ENCODE peak calls at places on chromosomes 5 and 9, in eight cellular contexts. F, E, B, O, K, V, N and I are unnamed samples.

GRCh38 chr5:143040622-143041021 is 270.4 kb downstream of the ARHGAP26 start:
- DNase-seq in F (peak; percentile 36), E (no peak), B (no peak), O (no peak), K (no peak), V (no peak), N (no peak), I (no peak)

GRCh38 chr5:124040799-124041198 is 528.8 kb downstream of the CSNK1G3 start:
- DNase-seq in F (no peak), E (no peak), B (peak; percentile 64), O (no peak), K (no peak), V (peak; percentile 77), N (no peak), I (peak; percentile 64)

GRCh38 chr5:59034498-59035186 is 451.8 kb downstream of the RAB3C start:
- DNase-seq in F (peak; percentile 47), E (peak; percentile 63), B (peak; percentile 76), O (no peak), K (no peak), V (peak; percentile 81), N (peak; percentile 35), I (peak; percentile 78)

GRCh38 chr5:151213803-151214613 is 9.9 kb downstream of the CCDC69 start:
- DNase-seq in F (peak; percentile 47), E (peak; percentile 64), B (peak; percentile 86), O (peak; percentile 55), K (peak; percentile 97), V (peak; percentile 96), N (no peak), I (peak; percentile 57)

GRCh38 chr5:150153957-150154617 is 1.6 kb downstream of the PDGFRB start:
- DNase-seq in F (no peak), E (peak; percentile 69), B (peak; percentile 74), O (no peak), K (no peak), V (peak; percentile 77), N (no peak), I (peak; percentile 75)

GRCh38 chr9:82410306-82410705 is 421.7 kb downstream of the SPATA31D1 start:
- DNase-seq in F (peak; percentile 92), E (peak; percentile 34), B (no peak), O (no peak), K (no peak), V (no peak), N (peak; percentile 58), I (peak; percentile 19)

GRCh38 chr9:37969130-37969529 is 65.2 kb upstream of the SLC25A51 start:
- DNase-seq in F (no peak), E (peak; percentile 87), B (peak; percentile 76), O (no peak), K (peak; percentile 34), V (peak; percentile 82), N (no peak), I (peak; percentile 26)

GRCh38 chr9:114271556-114272510 is 51.1 kb upstream of the ORM1 start:
- DNase-seq in F (no peak), E (no peak), B (peak; percentile 53), O (peak; percentile 63), K (peak; percentile 64), V (peak; percentile 75), N (peak; percentile 15), I (peak; percentile 50)

GRCh38 chr9:71758785-71759184 is 9.5 kb downstream of the CEMIP2 start:
- DNase-seq in F (peak; percentile 87), E (peak; percentile 77), B (peak; percentile 37), O (no peak), K (no peak), V (no peak), N (peak; percentile 83), I (peak; percentile 50)

GRCh38 chr5:170892201-170892600 is 30.4 kb downstream of the RANBP17 start:
- DNase-seq in F (peak; percentile 61), E (no peak), B (peak; percentile 56), O (no peak), K (no peak), V (peak; percentile 29), N (peak; percentile 39), I (peak; percentile 78)

GRCh38 chr5:58933891-58934628 is 351.2 kb downstream of the RAB3C start:
- DNase-seq in F (no peak), E (no peak), B (peak; percentile 14), O (no peak), K (no peak), V (no peak), N (no peak), I (no peak)

GRCh38 chr9:134442486-134443168 is 116.4 kb downstream of the RXRA start:
- DNase-seq in F (no peak), E (no peak), B (peak; percentile 28), O (no peak), K (no peak), V (peak; percentile 36), N (peak; percentile 2), I (peak; percentile 12)

GRCh38 chr9:108056083-108056804 is 566.7 kb upstream of the KLF4 start:
- DNase-seq in F (peak; percentile 89), E (no peak), B (peak; percentile 59), O (no peak), K (no peak), V (peak; percentile 38), N (peak; percentile 79), I (peak; percentile 89)

GRCh38 chr5:109411627-109412026 is 1.9 kb upstream of the PJA2 start:
- DNase-seq in F (peak; percentile 97), E (peak; percentile 24), B (peak; percentile 94), O (no peak), K (no peak), V (peak; percentile 86), N (peak; percentile 73), I (peak; percentile 97)

GRCh38 chr5:109410389-109411174 is 808 bp upstream of the PJA2 start:
- DNase-seq in F (peak; percentile 59), E (peak; percentile 89), B (peak; percentile 88), O (peak; percentile 70), K (peak; percentile 93), V (peak; percentile 91), N (peak; percentile 67), I (peak; percentile 88)

GRCh38 chr5:109411175-109411514 is 1.4 kb upstream of the PJA2 start:
- DNase-seq in F (no peak), E (no peak), B (no peak), O (no peak), K (no peak), V (no peak), N (no peak), I (no peak)

GRCh38 chr5:109409061-109409843 is 522 bp downstream of the PJA2 start:
- DNase-seq in F (peak; percentile 55), E (peak; percentile 74), B (peak; percentile 85), O (peak; percentile 69), K (peak; percentile 95), V (peak; percentile 80), N (peak; percentile 56), I (peak; percentile 83)

DNA sequence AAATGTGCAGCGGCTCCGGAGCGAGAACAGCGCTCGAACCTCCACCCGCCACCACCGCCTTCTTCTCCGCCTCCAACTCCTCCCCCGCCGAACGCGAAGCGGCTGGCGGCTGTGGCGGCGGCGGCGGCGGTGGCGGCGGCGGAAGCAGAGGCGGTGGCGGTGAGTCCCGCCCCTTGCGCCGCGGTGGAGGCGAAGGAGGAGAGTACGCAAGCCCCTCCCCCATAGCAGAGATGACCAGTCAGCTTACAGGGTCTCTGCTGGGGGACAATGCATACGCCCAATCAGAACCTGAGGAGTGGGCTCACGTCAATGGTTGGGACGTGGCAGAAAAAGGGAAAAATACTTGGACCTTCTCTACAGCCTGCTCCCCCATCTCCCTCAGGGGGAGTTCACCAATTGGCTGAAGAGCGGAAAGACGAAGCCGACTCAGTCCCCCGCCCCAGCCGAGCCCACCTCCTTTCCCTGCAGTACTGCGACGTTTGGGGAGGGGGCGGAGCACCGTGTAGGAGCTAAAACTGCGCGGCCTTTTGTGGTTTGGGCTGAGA is at the start of gene PJA2:
- DNase-seq in F (peak; percentile 99), E (peak; percentile 99), B (peak; percentile 100), O (peak; percentile 99), K (peak; percentile 99), V (peak; percentile 100), N (peak; percentile 99), I (peak; percentile 100)
- TF ChIP-seq CTCF in F (peak; percentile 27), E (peak; percentile 31), B (peak; percentile 31), O (peak; percentile 55), K (peak; percentile 68), V (peak; percentile 30), N (no peak), I (peak; percentile 21)

GRCh38 chr9:127396253-127396807 is 639 bp upstream of the SLC2A8 start:
- DNase-seq in F (no peak), E (no peak), B (no peak), O (no peak), K (no peak), V (no peak), N (no peak), I (no peak)

GRCh38 chr9:127396808-127397721 is at the start of gene SLC2A8:
- DNase-seq in F (peak; percentile 99), E (peak; percentile 100), B (peak; percentile 98), O (peak; percentile 99), K (peak; percentile 98), V (peak; percentile 99), N (peak; percentile 99), I (peak; percentile 94)

GRCh38 chr9:127393680-127394079 is 3.3 kb upstream of the SLC2A8 start:
- DNase-seq in F (no peak), E (no peak), B (peak; percentile 57), O (no peak), K (no peak), V (peak; percentile 54), N (peak; percentile 16), I (peak; percentile 26)

GRCh38 chr9:127397722-127398647 is 1.0 kb downstream of the SLC2A8 start:
- DNase-seq in F (peak; percentile 13), E (peak; percentile 81), B (peak; percentile 20), O (peak; percentile 57), K (peak; percentile 89), V (peak; percentile 19), N (peak; percentile 36), I (peak; percentile 14)

GRCh38 chr9:127395491-127396252 is 1.3 kb upstream of the SLC2A8 start:
- DNase-seq in F (no peak), E (peak; percentile 66), B (no peak), O (no peak), K (peak; percentile 58), V (no peak), N (no peak), I (no peak)
- H3K4me3 ChIP-seq in F (no peak overlapping the region), E (peak overlapping the region; percentile 0), B (no peak overlapping the region), O (no peak overlapping the region), K (peak overlapping the region; percentile 79), V (peak overlapping the region; percentile 37), N (peak overlapping the region; percentile 71), I (no peak overlapping the region)

GRCh38 chr5:176637556-176637955 is 7.1 kb downstream of the EIF4E1B start:
- DNase-seq in F (no peak), E (no peak), B (no peak), O (no peak), K (no peak), V (no peak), N (no peak), I (no peak)
- TF ChIP-seq CTCF in F (no peak), E (no peak), B (no peak), O (no peak), K (no peak), V (no peak), N (no peak), I (no peak)

GRCh38 chr5:160165137-160166068 is 46.2 kb upstream of the PWWP2A start:
- DNase-seq in F (peak; percentile 97), E (peak; percentile 81), B (peak; percentile 98), O (peak; percentile 91), K (peak; percentile 75), V (peak; percentile 99), N (peak; percentile 98), I (peak; percentile 100)
- H3K4me3 ChIP-seq in F (no peak overlapping the region), E (no peak overlapping the region), B (peak overlapping the region; percentile 13), O (no peak overlapping the region), K (no peak overlapping the region), V (no peak overlapping the region), N (peak overlapping the region; percentile 51), I (peak overlapping the region; percentile 31)

GRCh38 chr5:78065663-78066062 is 228.8 kb downstream of the AP3B1 start:
- DNase-seq in F (no peak), E (no peak), B (no peak), O (no peak), K (no peak), V (no peak), N (peak; percentile 18), I (peak; percentile 1)
- TF ChIP-seq CTCF in F (no peak), E (no peak), B (no peak), O (no peak), K (no peak), V (no peak), N (no peak), I (peak; percentile 2)